ENCODE peak calls at places on chromosome 19, in ten cellular contexts. K, W, J, Q, D, R, P, L, Z and U are unnamed samples.

GRCh38 chr19:49213791-49214190 is 56.2 kb downstream of the TRPM4 start:
- DNase-seq in W (no peak), Z (no peak), L (no peak), J (no peak), K (no peak), D (no peak), R (no peak), P (no peak), Q (no peak), U (peak)

GRCh38 chr19:20051841-20052768 is 12.8 kb upstream of the ZNF682 start:
- DNase-seq in D (peak), P (peak), R (peak), Z (peak), K (peak), W (peak), J (peak), L (peak), Q (peak), U (peak)

GRCh38 chr19:5624154-5624663 is 1.3 kb downstream of the SAFB start:
- DNase-seq in W (no peak), R (peak), Q (no peak), J (peak), Z (no peak), P (peak), D (peak), K (no peak), L (peak), U (peak)

GRCh38 chr19:46256855-46257254 is 27.3 kb downstream of the IGFL1 start:
- DNase-seq in L (no peak), P (no peak), K (no peak), J (no peak), Q (no peak), Z (no peak), R (no peak), W (no peak), D (no peak), U (no peak)

GRCh38 chr19:40266111-40266510 is 19.0 kb downstream of the AKT2 start:
- DNase-seq in D (no peak), J (no peak), R (no peak), P (peak), L (no peak), Q (no peak), W (no peak), Z (no peak), K (no peak), U (peak)

GRCh38 chr19:45499196-45500180 is 1.2 kb downstream of the PPM1N start:
- DNase-seq in L (no peak), K (no peak), Q (no peak), W (no peak), Z (peak), R (peak), P (peak), J (peak), D (peak), U (peak)

GRCh38 chr19:46049597-46049996 is 8.8 kb upstream of the IGFL4 start:
- DNase-seq in W (no peak), D (no peak), L (no peak), K (no peak), P (peak), Z (no peak), R (no peak), Q (no peak), J (no peak), U (peak)

GRCh38 chr19:29842471-29843179 is 30.8 kb downstream of the CCNE1 start:
- DNase-seq in R (no peak), J (no peak), P (peak), Q (no peak), K (no peak), W (no peak), Z (no peak), D (no peak), L (no peak), U (no peak)

GRCh38 chr19:3003046-3003445 is 25.7 kb downstream of the TLE6 start:
- DNase-seq in Q (no peak), D (no peak), P (no peak), R (no peak), K (no peak), Z (no peak), W (no peak), L (no peak), J (no peak), U (peak)